ENCODE peak calls at places on chromosomes 4 and X, in eight cellular contexts. M is GM13976; S is activated T-cell treated with anti-CD3 and anti-CD28 coated beads, Interleukin-2, amount 50 U/mL, for 4 hours; U is cardiac fibroblast; A is NCI-H226; J is cardiac muscle cell; W is M059J; N is EL. C is an unnamed sample.

GRCh38 chrX:79268788-79269187 is 98.3 kb downstream of the ITM2A start:
- DNase-seq in M (no peak), S (no peak), U (peak; percentile 3), A (no peak), J (peak; percentile 49), W (no peak), N (no peak), C (peak; percentile 3)

GRCh38 chrX:10467793-10468192 is 152.6 kb downstream of the MID1 start:
- DNase-seq in M (no peak), S (no peak), U (peak; percentile 39), A (no peak), J (peak; percentile 80), W (peak; percentile 37), N (peak; percentile 77), C (no peak)

GRCh38 chr4:71259305-71259704 is 79.5 kb upstream of the SLC4A4 start:
- DNase-seq in M (no peak), S (no peak), U (no peak), A (no peak), J (no peak), W (no peak), N (no peak), C (no peak)

GRCh38 chr4:176031927-176032326 is 33.7 kb upstream of the WDR17 start:
- DNase-seq in M (no peak), S (no peak), U (no peak), A (no peak), J (no peak), W (peak; percentile 3), N (peak; percentile 4), C (peak; percentile 87)

GRCh38 chr4:160980091-160980490 is 1183.7 kb downstream of the FSTL5 start:
- DNase-seq in M (no peak), S (no peak), U (no peak), A (no peak), J (no peak), W (no peak), N (no peak), C (no peak)

GRCh38 chr4:119041951-119042560 is 93.6 kb upstream of the MYOZ2 start:
- DNase-seq in M (peak; percentile 63), S (peak; percentile 34), U (peak; percentile 89), A (peak; percentile 36), J (peak; percentile 81), W (peak; percentile 66), N (peak; percentile 75), C (peak; percentile 84)

GRCh38 chrX:100615015-100615414 is 21.6 kb downstream of the TSPAN6 start:
- DNase-seq in M (peak; percentile 37), S (no peak), U (peak; percentile 82), A (peak; percentile 39), J (peak; percentile 80), W (peak; percentile 72), N (peak; percentile 62), C (peak; percentile 50)

GRCh38 chrX:8364369-8365141 is 100.1 kb upstream of the VCX3B start:
- DNase-seq in M (no peak), S (no peak), U (no peak), A (no peak), J (peak; percentile 35), W (no peak), N (no peak), C (peak; percentile 29)

GRCh38 chrX:149286940-149287349 is 218.2 kb downstream of the IDS start:
- DNase-seq in M (peak; percentile 36), S (peak; percentile 32), U (peak; percentile 66), A (no peak), J (peak; percentile 61), W (peak; percentile 34), N (peak; percentile 8), C (peak; percentile 54)

GRCh38 chrX:12237771-12238170 is 99.5 kb downstream of the FRMPD4 start:
- DNase-seq in M (no peak), S (no peak), U (no peak), A (no peak), J (no peak), W (no peak), N (no peak), C (peak; percentile 2)

GRCh38 chr4:111400736-111401135 is 744.5 kb upstream of the FAM241A start:
- DNase-seq in M (no peak), S (no peak), U (peak; percentile 70), A (no peak), J (peak; percentile 62), W (peak; percentile 50), N (peak; percentile 41), C (peak; percentile 39)

GRCh38 chr4:154928640-154929257 is 147.7 kb downstream of the RBM46 start:
- DNase-seq in M (no peak), S (no peak), U (peak; percentile 73), A (no peak), J (peak; percentile 54), W (peak; percentile 5), N (peak; percentile 23), C (peak; percentile 77)

GRCh38 chr4:24781999-24782745 is 13.2 kb upstream of the SOD3 start:
- DNase-seq in M (no peak), S (no peak), U (peak; percentile 26), A (no peak), J (no peak), W (peak; percentile 66), N (no peak), C (no peak)

GRCh38 chrX:19758536-19758935 is 128.9 kb downstream of the SH3KBP1 start:
- DNase-seq in M (no peak), S (no peak), U (no peak), A (peak; percentile 33), J (no peak), W (peak; percentile 80), N (peak; percentile 67), C (peak; percentile 30)

GRCh38 chr4:67393699-67394281 is 151.5 kb downstream of the CENPC start:
- DNase-seq in M (peak; percentile 16), S (no peak), U (peak; percentile 64), A (no peak), J (peak; percentile 65), W (peak; percentile 22), N (peak; percentile 38), C (peak; percentile 60)

GRCh38 chr4:37528161-37528560 is 158.0 kb downstream of the RELL1 start:
- DNase-seq in M (no peak), S (no peak), U (no peak), A (peak; percentile 23), J (peak; percentile 1), W (peak; percentile 61), N (peak; percentile 10), C (peak; percentile 88)